ENCODE peak calls at places on chromosomes 13 and 19, in four cellular contexts. A, G, I and M are unnamed samples.

GRCh38 chr13:113465241-113465640 is 12.0 kb upstream of the ADPRHL1 start:
- DNase-seq in A (no peak), G (no peak), I (no peak), M (no peak)

GRCh38 chr19:11375143-11375948 is 880 bp downstream of the SWSAP1 start:
- DNase-seq in A (no peak), G (peak; percentile 54), I (no peak), M (no peak)

GRCh38 chr19:54804101-54804500 is 691 bp downstream of the KIR2DL4 start:
- DNase-seq in A (no peak), G (no peak), I (no peak), M (no peak)

GRCh38 chr19:44282846-44283245 is 22.0 kb downstream of the ZNF235 start:
- DNase-seq in A (no peak), G (no peak), I (no peak), M (no peak)

GRCh38 chr19:46954502-46955004 is 65.1 kb upstream of the NPAS1 start:
- DNase-seq in A (no peak), G (no peak), I (no peak), M (no peak)

GRCh38 chr13:29964181-29964845 is 113.9 kb upstream of the UBL3 start:
- DNase-seq in A (no peak), G (no peak), I (peak; percentile 48), M (no peak)

GRCh38 chr19:18503337-18503970 is 18.4 kb downstream of the ELL start:
- DNase-seq in A (no peak), G (no peak), I (no peak), M (no peak)

GRCh38 chr13:25276748-25277147 is 10.5 kb downstream of the MTMR6 start:
- DNase-seq in A (no peak), G (no peak), I (no peak), M (no peak)

GRCh38 chr13:110813646-110814624 is 100.4 kb downstream of the ING1 start:
- DNase-seq in A (no peak), G (no peak), I (peak; percentile 19), M (no peak)

GRCh38 chr19:44401108-44401786 is at the start of gene ZNF285:
- DNase-seq in A (peak; percentile 1), G (peak; percentile 94), I (peak; percentile 87), M (peak; percentile 76)

GRCh38 chr13:97648881-97649224 is 214.9 kb downstream of the RAP2A start:
- DNase-seq in A (no peak), G (no peak), I (no peak), M (no peak)

GRCh38 chr19:39057615-39058014 is 25.3 kb upstream of the FBXO27 start:
- DNase-seq in A (no peak), G (no peak), I (no peak), M (no peak)

GRCh38 chr13:67299072-67299635 is 69.0 kb upstream of the PCDH9 start:
- DNase-seq in A (no peak), G (no peak), I (no peak), M (no peak)

GRCh38 chr19:50476224-50476942 is at the start of the genes EMC10 and GARIN5A:
- DNase-seq in A (peak; percentile 76), G (peak; percentile 62), I (peak; percentile 98), M (peak; percentile 100)

GRCh38 chr19:17762505-17763229 is 11.4 kb downstream of the FCHO1 start:
- DNase-seq in A (no peak), G (no peak), I (peak; percentile 84), M (no peak)

GRCh38 chr13:105202384-105202783 is 1333.1 kb downstream of the EFNB2 start:
- DNase-seq in A (no peak), G (no peak), I (no peak), M (no peak)

GRCh38 chr19:11018743-11019142 is 57.9 kb downstream of the SMARCA4 start:
- DNase-seq in A (no peak), G (no peak), I (no peak), M (no peak)

GRCh38 chr19:18401580-18402112 is 4.2 kb upstream of the LRRC25 start:
- DNase-seq in A (no peak), G (peak; percentile 87), I (peak; percentile 39), M (no peak)

GRCh38 chr13:40096357-40096911 is 441.0 kb downstream of the COG6 start:
- DNase-seq in A (no peak), G (no peak), I (no peak), M (no peak)

GRCh38 chr13:20525601-20526544 is at the start of gene CRYL1:
- DNase-seq in A (peak; percentile 40), G (peak; percentile 59), I (peak; percentile 86), M (peak; percentile 57)

GRCh38 chr19:56538761-56539263 is at the start of gene ZFP28:
- DNase-seq in A (no peak), G (peak; percentile 63), I (no peak), M (peak; percentile 32)

GRCh38 chr13:112722433-112723250 is 32.8 kb downstream of the ATP11A start:
- DNase-seq in A (no peak), G (no peak), I (peak; percentile 54), M (no peak)

GRCh38 chr19:6059996-6060599 is 50.2 kb downstream of the RFX2 start:
- DNase-seq in A (no peak), G (no peak), I (no peak), M (no peak)

GRCh38 chr13:98103531-98103930 is 39.4 kb upstream of the FARP1 start:
- DNase-seq in A (no peak), G (no peak), I (no peak), M (no peak)

GRCh38 chr13:49539313-49539712 is 43.6 kb downstream of the PHF11 start:
- DNase-seq in A (no peak), G (no peak), I (no peak), M (no peak)

GRCh38 chr19:30119180-30119920 is 177.3 kb downstream of the URI1 start:
- DNase-seq in A (no peak), G (no peak), I (no peak), M (no peak)

GRCh38 chr19:46718157-46718933 is 1.4 kb upstream of the PRKD2 start:
- DNase-seq in A (peak; percentile 69), G (peak; percentile 63), I (no peak), M (peak; percentile 68)

GRCh38 chr13:40331802-40332201 is 334.6 kb downstream of the FOXO1 start:
- DNase-seq in A (no peak), G (no peak), I (no peak), M (no peak)

GRCh38 chr13:24192811-24193162 is 32.3 kb downstream of the SPATA13 start:
- DNase-seq in A (no peak), G (no peak), I (no peak), M (no peak)

GRCh38 chr13:59088716-59089115 is 1075.0 kb downstream of the DIAPH3 start:
- DNase-seq in A (no peak), G (no peak), I (no peak), M (no peak)

GRCh38 chr19:35331551-35332214 is 2.7 kb downstream of the CD22 start:
- DNase-seq in A (no peak), G (no peak), I (peak; percentile 3), M (no peak)

GRCh38 chr19:29013325-29013724 is 199.6 kb downstream of the UQCRFS1 start:
- DNase-seq in A (no peak), G (no peak), I (no peak), M (no peak)
- TF ChIP-seq SPI1 in A (no peak), G (no peak), I (no peak), M (no peak)

GRCh38 chr13:33480561-33480960 is 195.0 kb upstream of the STARD13 start:
- DNase-seq in A (no peak), G (no peak), I (no peak), M (no peak)

GRCh38 chr13:33489563-33489962 is 204.0 kb upstream of the STARD13 start:
- DNase-seq in A (no peak), G (no peak), I (no peak), M (no peak)

GRCh38 chr13:33487575-33488243 is 202.2 kb upstream of the STARD13 start:
- DNase-seq in A (peak; percentile 27), G (no peak), I (no peak), M (peak; percentile 8)

GRCh38 chr13:33483471-33483870 is 197.9 kb upstream of the STARD13 start:
- DNase-seq in A (no peak), G (no peak), I (no peak), M (no peak)

DNA sequence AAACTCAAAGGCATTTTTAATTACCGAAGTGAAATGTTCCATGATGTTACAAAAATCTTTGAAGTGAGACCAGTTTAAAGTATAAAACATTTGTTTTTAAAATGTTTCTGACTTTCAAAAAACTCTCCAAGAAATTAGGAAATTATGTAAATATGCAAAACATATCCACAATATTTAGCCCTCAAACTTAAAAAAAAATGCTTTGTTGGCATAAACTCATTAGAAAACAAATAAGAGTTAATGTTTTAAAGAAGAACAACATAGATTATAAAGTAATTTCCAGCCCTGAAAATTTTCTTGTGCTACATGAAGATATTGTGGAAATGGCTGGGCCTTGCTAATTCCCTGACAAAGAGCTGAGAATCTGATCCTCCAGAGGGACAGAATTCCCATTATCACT is 199.7 kb upstream of the STARD13 start:
- DNase-seq in A (no peak), G (no peak), I (no peak), M (no peak)
- TF ChIP-seq POLR2AphosphoS5 in A (no peak), G (no peak), I (no peak), M (no peak)

GRCh38 chr13:102679449-102680132 is 15.3 kb downstream of the METTL21C start:
- DNase-seq in A (no peak), G (no peak), I (no peak), M (no peak)

GRCh38 chr13:102680842-102681725 is 13.8 kb downstream of the METTL21C start:
- DNase-seq in A (no peak), G (no peak), I (no peak), M (no peak)

GRCh38 chr13:102682727-102683126 is 12.1 kb downstream of the METTL21C start:
- DNase-seq in A (no peak), G (no peak), I (no peak), M (no peak)

GRCh38 chr13:102678339-102679122 is 16.3 kb downstream of the METTL21C start:
- DNase-seq in A (no peak), G (no peak), I (no peak), M (no peak)

GRCh38 chr13:102680133-102680717 is 14.6 kb downstream of the METTL21C start:
- DNase-seq in A (no peak), G (no peak), I (no peak), M (no peak)
- TF ChIP-seq SPI1 in A (no peak), G (no peak), I (no peak), M (no peak)

DNA sequence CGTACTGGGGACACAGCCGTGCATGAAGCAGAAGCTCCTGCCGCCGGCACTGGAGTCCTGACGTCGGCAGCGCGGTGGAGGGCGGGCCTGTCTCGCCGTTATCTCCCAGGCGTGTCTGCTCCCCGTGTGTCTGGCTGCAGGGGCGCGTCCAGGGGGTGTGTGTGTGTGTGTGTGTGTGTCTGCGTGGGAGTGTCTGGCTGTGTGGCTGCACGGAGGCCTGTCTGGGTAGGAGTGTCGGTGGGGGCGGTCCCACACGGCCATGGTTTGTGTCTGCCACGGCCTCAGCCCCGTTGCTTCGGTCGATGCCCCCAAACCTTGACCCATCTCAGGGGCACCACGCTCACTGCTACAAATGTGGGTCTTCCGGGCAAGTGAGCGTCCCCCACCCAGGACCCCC is 18.3 kb downstream of the ARID3A start:
- DNase-seq in A (no peak), G (no peak), I (peak; percentile 88), M (no peak)
- TF ChIP-seq POLR2AphosphoS5 in A (no peak), G (peak; percentile 72), I (peak; percentile 82), M (no peak)

GRCh38 chr19:15701757-15702589 is 25.9 kb upstream of the OR10H2 start:
- DNase-seq in A (no peak), G (no peak), I (no peak), M (no peak)
- TF ChIP-seq SPI1 in A (no peak), G (no peak), I (no peak), M (no peak)

GRCh38 chr19:1997353-1998233 is 17.9 kb downstream of the BTBD2 start:
- DNase-seq in A (no peak), G (no peak), I (no peak), M (no peak)
- TF ChIP-seq POLR2AphosphoS5 in A (no peak), G (no peak), I (no peak), M (no peak)